ENCODE peak calls at places on chromosome 14, in seven cellular contexts. I, N, R, T, C, W and F are unnamed samples.
A peak's percentile ranks its signal among the peaks of the same experiment; 100 is the strongest.

GRCh38 chr14:63174760-63175191 is 29.5 kb upstream of the RHOJ start:
- DNase-seq in N (peak; percentile 54), C (peak; percentile 20), T (peak; percentile 82), W (no peak), R (no peak), I (peak; percentile 35), F (no peak)

GRCh38 chr14:31934767-31935266 is 142.3 kb upstream of the ARHGAP5 start:
- DNase-seq in R (no peak), I (no peak), T (peak; percentile 81), W (peak; percentile 85), C (no peak), N (peak; percentile 64), F (no peak)

GRCh38 chr14:101123639-101124525 is 220.4 kb upstream of the RTL1 start:
- DNase-seq in T (no peak), W (peak; percentile 39), C (no peak), N (peak; percentile 14), I (no peak), R (peak; percentile 16), F (no peak)

GRCh38 chr14:61145903-61146411 is 135.2 kb downstream of the TMEM30B start:
- DNase-seq in N (peak; percentile 84), C (no peak), T (peak; percentile 67), W (no peak), R (no peak), I (no peak), F (no peak)

GRCh38 chr14:91693342-91693741 is 38.5 kb downstream of the CATSPERB start:
- DNase-seq in R (no peak), N (peak; percentile 88), I (no peak), C (no peak), T (peak; percentile 3), W (no peak), F (no peak)

GRCh38 chr14:57508756-57509155 is 15.1 kb upstream of the CCDC198 start:
- DNase-seq in N (no peak), R (no peak), W (no peak), T (no peak), C (no peak), I (no peak), F (no peak)

GRCh38 chr14:41604793-41605534 is 1.7 kb upstream of the LRFN5 start:
- DNase-seq in T (peak; percentile 93), I (no peak), R (no peak), C (no peak), W (peak; percentile 94), N (peak; percentile 83), F (no peak)

GRCh38 chr14:99514552-99515300 is 33.5 kb downstream of the CCNK start:
- DNase-seq in R (no peak), I (no peak), N (no peak), T (no peak), C (no peak), W (no peak), F (no peak)

GRCh38 chr14:101499513-101499912 is 61.8 kb upstream of the DIO3 start:
- DNase-seq in R (no peak), I (no peak), T (no peak), N (no peak), W (peak; percentile 9), C (no peak), F (no peak)

GRCh38 chr14:82872494-82872893 is 1338.8 kb upstream of the SEL1L start:
- DNase-seq in I (no peak), W (peak; percentile 84), C (no peak), T (no peak), R (no peak), N (no peak), F (no peak)

GRCh38 chr14:30143617-30144016 is 216.0 kb upstream of the PRKD1 start:
- DNase-seq in C (no peak), N (peak; percentile 17), R (no peak), W (no peak), T (peak; percentile 28), I (no peak), F (no peak)

GRCh38 chr14:96275182-96276112 is 19.4 kb downstream of the BDKRB1 start:
- DNase-seq in C (peak; percentile 82), I (peak; percentile 76), N (peak; percentile 79), R (peak; percentile 75), W (peak; percentile 88), T (peak; percentile 89), F (peak; percentile 78)

GRCh38 chr14:51726166-51726899 is 74.6 kb downstream of the FRMD6 start:
- DNase-seq in C (no peak), N (peak; percentile 60), I (no peak), T (peak; percentile 57), R (no peak), W (no peak), F (no peak)

GRCh38 chr14:83707056-83707455 is 1822.9 kb upstream of the FLRT2 start:
- DNase-seq in R (no peak), I (no peak), N (no peak), T (no peak), C (no peak), W (no peak), F (no peak)

GRCh38 chr14:58368951-58369350 is 26.8 kb upstream of the TOMM20L start:
- DNase-seq in W (no peak), I (no peak), R (no peak), T (peak; percentile 4), N (peak; percentile 2), C (no peak), F (no peak)

GRCh38 chr14:102078344-102078743 is 8.5 kb downstream of the HSP90AA1 start:
- DNase-seq in W (no peak), N (no peak), C (no peak), T (no peak), I (no peak), R (no peak), F (no peak)

GRCh38 chr14:95337052-95337595 is 17.4 kb upstream of the CLMN start:
- DNase-seq in N (no peak), I (no peak), T (no peak), C (no peak), R (no peak), W (peak; percentile 37), F (no peak)

GRCh38 chr14:22168092-22168955 is 420.7 kb downstream of the DAD1 start:
- DNase-seq in C (no peak), R (no peak), I (no peak), T (peak; percentile 8), W (no peak), N (peak; percentile 29), F (no peak)

GRCh38 chr14:52369305-52369781 is 55.2 kb downstream of the PTGER2 start:
- DNase-seq in N (peak; percentile 83), R (no peak), T (peak; percentile 76), I (no peak), C (no peak), W (no peak), F (no peak)

GRCh38 chr14:23207146-23207540 is 23.7 kb upstream of the SLC7A8 start:
- DNase-seq in R (no peak), W (no peak), C (no peak), T (no peak), N (no peak), I (no peak), F (no peak)

GRCh38 chr14:23209651-23210423 is 26.4 kb upstream of the SLC7A8 start:
- DNase-seq in W (no peak), T (no peak), C (no peak), N (peak; percentile 24), R (no peak), I (no peak), F (no peak)

GRCh38 chr14:23206422-23207145 is 23.1 kb upstream of the SLC7A8 start:
- DNase-seq in I (no peak), W (no peak), T (no peak), C (no peak), R (no peak), N (no peak), F (no peak)

GRCh38 chr14:23208286-23208685 is 24.8 kb upstream of the SLC7A8 start:
- DNase-seq in N (no peak), I (no peak), R (no peak), C (no peak), T (no peak), W (no peak), F (no peak)
- TF ChIP-seq CTCF in N (no peak), I (no peak), R (no peak), C (no peak), T (no peak), W (no peak), F (no peak)

DNA sequence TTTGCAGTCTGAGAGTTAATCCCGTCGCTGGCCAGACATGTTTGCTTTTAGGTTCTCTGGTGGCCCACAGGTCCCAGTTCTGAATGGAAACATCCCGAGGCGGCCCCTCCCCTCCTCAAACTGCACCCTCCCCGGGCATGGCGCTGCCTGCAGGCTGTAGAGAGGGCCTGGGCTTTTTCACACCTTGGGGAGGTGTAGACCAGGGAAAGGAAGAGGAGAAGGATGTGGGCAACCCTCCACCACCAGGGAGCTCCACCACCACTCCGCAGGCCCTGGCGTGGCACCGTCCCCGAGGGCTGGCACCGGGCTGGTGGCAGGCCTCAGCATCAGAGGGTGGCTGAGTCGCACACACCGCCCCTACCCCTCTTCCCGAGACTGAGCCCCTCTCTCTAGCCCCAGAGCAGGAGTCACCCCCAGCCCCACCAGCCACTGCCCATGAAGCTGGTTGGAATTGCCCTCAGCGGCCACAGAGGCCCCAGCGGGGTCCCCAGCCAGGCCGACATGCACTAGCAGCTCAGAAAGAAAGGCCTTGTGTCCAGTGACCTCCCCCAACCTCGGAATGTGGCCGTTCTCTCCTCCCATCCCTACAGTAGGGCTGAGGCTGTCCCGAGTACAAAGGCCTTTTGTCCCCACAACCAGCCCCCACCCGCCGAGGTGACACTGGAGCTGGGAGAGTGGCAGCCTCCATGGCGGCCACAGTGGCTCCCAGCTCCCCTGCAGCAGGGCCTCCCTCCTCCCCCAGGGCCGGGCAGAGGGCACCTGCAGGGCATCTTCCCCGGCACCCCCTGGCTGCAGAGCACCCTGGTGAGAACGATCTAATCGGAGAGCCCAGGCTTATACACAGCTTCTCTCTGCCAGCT is 23.5 kb upstream of the INF2 start:
- DNase-seq in I (no peak), W (peak; percentile 87), N (no peak), C (peak; percentile 65), T (no peak), R (no peak), F (peak; percentile 63)
- TF ChIP-seq CTCF in I (no peak), W (peak; percentile 63), N (no peak), C (no peak), T (peak; percentile 25), R (no peak), F (peak; percentile 52)

DNA sequence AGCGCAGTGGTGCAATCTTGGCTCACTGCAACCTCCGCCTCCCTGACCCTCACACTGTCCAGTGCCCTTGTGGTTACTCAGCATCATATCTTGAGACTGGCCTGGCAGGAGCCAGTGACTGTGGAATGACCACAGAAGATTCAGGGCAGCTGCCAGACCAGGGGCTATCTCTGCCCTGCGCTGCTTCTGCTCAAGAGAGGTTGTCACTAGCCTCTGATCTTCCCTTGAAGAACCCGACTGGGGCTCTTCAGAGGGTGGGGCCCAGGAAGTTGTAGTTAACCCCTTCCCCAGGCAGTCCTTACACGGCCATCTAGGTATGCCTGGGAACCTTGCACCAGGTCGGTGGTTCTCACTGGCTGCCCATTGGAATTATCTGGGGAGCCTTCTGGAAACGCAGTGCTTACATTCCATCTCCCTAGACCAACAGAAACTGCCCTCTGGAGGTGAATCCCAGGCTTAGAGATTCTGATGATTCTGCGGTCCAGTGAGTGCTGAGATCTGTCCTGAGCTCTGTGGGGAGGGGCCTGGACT is 41.4 kb downstream of the PLEKHG3 start:
- DNase-seq in T (peak; percentile 55), W (peak; percentile 66), I (no peak), C (no peak), N (no peak), R (no peak), F (no peak)
- TF ChIP-seq CTCF in T (peak; percentile 18), W (peak; percentile 62), I (no peak), C (no peak), N (no peak), R (no peak), F (no peak)

DNA sequence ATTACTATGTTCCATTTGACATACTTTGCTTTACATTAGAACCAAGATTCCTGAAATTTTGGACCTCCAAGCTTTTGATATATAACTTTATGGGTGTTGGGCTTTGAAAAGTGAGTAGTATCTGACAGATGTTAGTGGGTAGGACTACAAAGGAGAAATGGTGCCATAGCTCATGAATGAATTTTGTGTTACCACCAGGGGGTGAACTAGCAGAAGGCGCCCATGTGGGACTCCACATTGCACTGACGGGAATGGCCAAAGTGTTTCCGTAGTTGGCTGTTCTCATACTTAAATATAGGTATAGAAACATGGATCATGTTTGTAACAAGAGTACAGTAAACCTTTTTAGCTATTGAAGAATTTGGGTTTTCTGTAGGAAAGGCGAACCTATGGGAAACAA is 337.5 kb downstream of the FLRT2 start:
- DNase-seq in T (no peak), W (no peak), I (no peak), R (no peak), N (no peak), C (no peak), F (no peak)
- TF ChIP-seq CTCF in T (no peak), W (peak; percentile 61), I (no peak), R (no peak), N (peak; percentile 17), C (no peak), F (no peak)